ENCODE peak calls at places on chromosomes 16 and 17, in ten cellular contexts. X, J, Y, T, N, S, O, P, C and H are unnamed samples.

GRCh38 chr16:11306997-11307638 is 26.0 kb upstream of the PRM1 start:
- DNase-seq in X (no peak), J (no peak), Y (no peak), T (no peak), N (no peak), S (no peak), O (no peak), P (no peak), C (no peak), H (no peak)

GRCh38 chr17:47785538-47786123 is 36.0 kb downstream of the OSBPL7 start:
- DNase-seq in X (peak), J (peak), Y (no peak), T (no peak), N (peak), S (no peak), O (no peak), P (no peak), C (no peak), H (no peak)

GRCh38 chr17:78737332-78737731 is 44.7 kb downstream of the CYTH1 start:
- DNase-seq in X (peak), J (no peak), Y (peak), T (no peak), N (peak), S (no peak), O (no peak), P (no peak), C (no peak), H (no peak)

GRCh38 chr17:17849863-17850373 is 13.1 kb upstream of the SREBF1 start:
- DNase-seq in X (peak), J (no peak), Y (no peak), T (peak), N (peak), S (no peak), O (peak), P (peak), C (peak), H (no peak)

GRCh38 chr17:31202968-31203367 is 94.1 kb downstream of the OMG start:
- DNase-seq in X (peak), J (no peak), Y (no peak), T (no peak), N (no peak), S (no peak), O (no peak), P (no peak), C (no peak), H (no peak)

GRCh38 chr17:69423450-69423849 is 9.0 kb downstream of the MAP2K6 start:
- DNase-seq in X (no peak), J (no peak), Y (no peak), T (no peak), N (no peak), S (no peak), O (no peak), P (no peak), C (no peak), H (no peak)

GRCh38 chr17:49825645-49826044 is 22.2 kb downstream of the TAC4 start:
- DNase-seq in X (peak), J (no peak), Y (no peak), T (no peak), N (no peak), S (no peak), O (no peak), P (no peak), C (no peak), H (no peak)

GRCh38 chr16:86634290-86634689 is 55.9 kb downstream of the FOXL1 start:
- DNase-seq in X (peak), J (no peak), Y (no peak), T (no peak), N (no peak), S (no peak), O (no peak), P (no peak), C (no peak), H (peak)

GRCh38 chr17:77572851-77573250 is 385.7 kb upstream of the TNRC6C start:
- DNase-seq in X (no peak), J (no peak), Y (no peak), T (no peak), N (no peak), S (no peak), O (no peak), P (no peak), C (no peak), H (no peak)

GRCh38 chr17:77839324-77840155 is 119.0 kb upstream of the TNRC6C start:
- DNase-seq in X (no peak), J (no peak), Y (no peak), T (no peak), N (no peak), S (no peak), O (no peak), P (no peak), C (peak), H (no peak)

GRCh38 chr17:70976447-70976846 is 807.1 kb downstream of the KCNJ2 start:
- DNase-seq in X (no peak), J (no peak), Y (no peak), T (no peak), N (no peak), S (no peak), O (no peak), P (no peak), C (no peak), H (no peak)

GRCh38 chr16:69127966-69128510 is 4.3 kb downstream of the CHTF8 start:
- DNase-seq in X (no peak), J (no peak), Y (no peak), T (no peak), N (no peak), S (no peak), O (no peak), P (no peak), C (no peak), H (no peak)

GRCh38 chr16:55508941-55509920 is at the start of gene LPCAT2:
- DNase-seq in X (peak), J (peak), Y (no peak), T (peak), N (peak), S (no peak), O (no peak), P (no peak), C (peak), H (no peak)

GRCh38 chr17:17348872-17349723 is 45.9 kb downstream of the NT5M start:
- DNase-seq in X (no peak), J (no peak), Y (no peak), T (no peak), N (no peak), S (no peak), O (no peak), P (no peak), C (no peak), H (no peak)

GRCh38 chr17:71183083-71183697 is 937.6 kb upstream of the SOX9 start:
- DNase-seq in X (no peak), J (no peak), Y (no peak), T (no peak), N (no peak), S (no peak), O (no peak), P (no peak), C (no peak), H (no peak)

GRCh38 chr17:9926150-9926804 is 21.2 kb upstream of the RCVRN start:
- DNase-seq in X (no peak), J (no peak), Y (no peak), T (no peak), N (no peak), S (no peak), O (no peak), P (no peak), C (peak), H (no peak)

GRCh38 chr16:79933586-79933985 is 333.0 kb upstream of the MAF start:
- DNase-seq in X (no peak), J (no peak), Y (no peak), T (no peak), N (no peak), S (no peak), O (no peak), P (no peak), C (no peak), H (no peak)

GRCh38 chr16:87422106-87422505 is 30.0 kb downstream of the MAP1LC3B start:
- DNase-seq in X (no peak), J (no peak), Y (no peak), T (no peak), N (no peak), S (no peak), O (no peak), P (no peak), C (no peak), H (no peak)

GRCh38 chr16:9139965-9140364 is 48.5 kb downstream of the HAPSTR1 start:
- DNase-seq in X (peak), J (peak), Y (no peak), T (no peak), N (no peak), S (no peak), O (no peak), P (no peak), C (no peak), H (no peak)

GRCh38 chr17:39767147-39767546 is 29.4 kb downstream of the GRB7 start:
- DNase-seq in X (no peak), J (no peak), Y (no peak), T (no peak), N (no peak), S (no peak), O (no peak), P (no peak), C (no peak), H (no peak)

GRCh38 chr17:64326420-64327054 is 63.5 kb upstream of the TEX2 start:
- DNase-seq in X (no peak), J (peak), Y (no peak), T (no peak), N (peak), S (no peak), O (no peak), P (no peak), C (peak), H (no peak)

GRCh38 chr16:855471-855870 is 54.9 kb upstream of the GNG13 start:
- DNase-seq in X (no peak), J (no peak), Y (no peak), T (no peak), N (no peak), S (no peak), O (no peak), P (no peak), C (no peak), H (no peak)

GRCh38 chr17:13106171-13106570 is 88.3 kb upstream of the ELAC2 start:
- DNase-seq in X (no peak), J (no peak), Y (no peak), T (no peak), N (no peak), S (no peak), O (no peak), P (no peak), C (no peak), H (no peak)

GRCh38 chr16:88599092-88599733 is 29.0 kb downstream of the ZC3H18 start:
- DNase-seq in X (no peak), J (no peak), Y (no peak), T (no peak), N (no peak), S (no peak), O (no peak), P (no peak), C (peak), H (no peak)

GRCh38 chr17:6381526-6382135 is 53.3 kb downstream of the AIPL1 start:
- DNase-seq in X (no peak), J (no peak), Y (no peak), T (no peak), N (no peak), S (no peak), O (no peak), P (no peak), C (no peak), H (no peak)

GRCh38 chr16:50467943-50468748 is 80.0 kb upstream of the NKD1 start:
- DNase-seq in X (no peak), J (peak), Y (no peak), T (no peak), N (no peak), S (no peak), O (peak), P (no peak), C (no peak), H (no peak)